ENCODE peak calls at places on chromosomes 1 and 21, in five cellular contexts. E is choroid plexus epithelial cell, M is GM20000, V is right atrium auricular region, L is cardiac fibroblast. D is an unnamed sample.

GRCh38 chr1:229897540-229897939 is 169.5 kb upstream of the GALNT2 start:
- DNase-seq in E (no peak), M (no peak), V (no peak), L (no peak), D (no peak)

GRCh38 chr1:221782970-221783369 is 41.1 kb upstream of the DUSP10 start:
- DNase-seq in E (no peak), M (no peak), V (no peak), L (no peak), D (no peak)

GRCh38 chr1:169550294-169550693 is 36.0 kb downstream of the F5 start:
- DNase-seq in E (peak), M (peak), V (no peak), L (peak), D (peak)

GRCh38 chr21:34971656-34972055 is 77.4 kb downstream of the RUNX1 start:
- DNase-seq in E (no peak), M (no peak), V (no peak), L (no peak), D (no peak)

GRCh38 chr1:98991127-98992003 is 13.3 kb downstream of the PLPPR5 start:
- DNase-seq in E (peak), M (no peak), V (no peak), L (peak), D (peak)

GRCh38 chr21:34919406-34919805 is 129.7 kb downstream of the RUNX1 start:
- DNase-seq in E (no peak), M (no peak), V (no peak), L (no peak), D (no peak)

GRCh38 chr1:11731719-11732283 is 4.1 kb upstream of the AGTRAP start:
- DNase-seq in E (peak), M (no peak), V (peak), L (peak), D (no peak)

GRCh38 chr1:116824631-116825399 is 70.6 kb downstream of the CD2 start:
- DNase-seq in E (no peak), M (no peak), V (no peak), L (peak), D (no peak)

GRCh38 chr1:182175340-182176068 is 114.0 kb upstream of the ZNF648 start:
- DNase-seq in E (no peak), M (no peak), V (peak), L (no peak), D (no peak)

GRCh38 chr1:46455951-46456350 is 33.7 kb upstream of the DMBX1 start:
- DNase-seq in E (no peak), M (no peak), V (no peak), L (no peak), D (no peak)

GRCh38 chr1:60483471-60483870 is 409.9 kb upstream of the C1orf87 start:
- DNase-seq in E (no peak), M (no peak), V (no peak), L (no peak), D (no peak)

GRCh38 chr21:42570362-42570761 is 56.7 kb downstream of the SLC37A1 start:
- DNase-seq in E (no peak), M (no peak), V (no peak), L (no peak), D (no peak)

GRCh38 chr1:204417231-204417997 is 5.8 kb upstream of the PPP1R15B start:
- DNase-seq in E (peak), M (no peak), V (peak), L (peak), D (peak)

GRCh38 chr1:28954126-28954525 is 39.8 kb downstream of the EPB41 start:
- DNase-seq in E (no peak), M (no peak), V (no peak), L (no peak), D (no peak)

GRCh38 chr21:44911384-44912157 is 9.1 kb downstream of the ITGB2 start:
- DNase-seq in E (no peak), M (peak), V (peak), L (no peak), D (no peak)

GRCh38 chr1:168285419-168285790 is 4.7 kb downstream of the TBX19 start:
- DNase-seq in E (no peak), M (no peak), V (no peak), L (no peak), D (no peak)

GRCh38 chr1:160374701-160375443 is 8.0 kb downstream of the NHLH1 start:
- DNase-seq in E (no peak), M (no peak), V (peak), L (no peak), D (no peak)

GRCh38 chr1:38018864-38019343 is 6.4 kb downstream of the UTP11 start:
- DNase-seq in E (peak), M (peak), V (no peak), L (peak), D (no peak)

GRCh38 chr1:70227439-70227838 is 6.3 kb downstream of the SRSF11 start:
- DNase-seq in E (peak), M (peak), V (no peak), L (no peak), D (no peak)

DNA sequence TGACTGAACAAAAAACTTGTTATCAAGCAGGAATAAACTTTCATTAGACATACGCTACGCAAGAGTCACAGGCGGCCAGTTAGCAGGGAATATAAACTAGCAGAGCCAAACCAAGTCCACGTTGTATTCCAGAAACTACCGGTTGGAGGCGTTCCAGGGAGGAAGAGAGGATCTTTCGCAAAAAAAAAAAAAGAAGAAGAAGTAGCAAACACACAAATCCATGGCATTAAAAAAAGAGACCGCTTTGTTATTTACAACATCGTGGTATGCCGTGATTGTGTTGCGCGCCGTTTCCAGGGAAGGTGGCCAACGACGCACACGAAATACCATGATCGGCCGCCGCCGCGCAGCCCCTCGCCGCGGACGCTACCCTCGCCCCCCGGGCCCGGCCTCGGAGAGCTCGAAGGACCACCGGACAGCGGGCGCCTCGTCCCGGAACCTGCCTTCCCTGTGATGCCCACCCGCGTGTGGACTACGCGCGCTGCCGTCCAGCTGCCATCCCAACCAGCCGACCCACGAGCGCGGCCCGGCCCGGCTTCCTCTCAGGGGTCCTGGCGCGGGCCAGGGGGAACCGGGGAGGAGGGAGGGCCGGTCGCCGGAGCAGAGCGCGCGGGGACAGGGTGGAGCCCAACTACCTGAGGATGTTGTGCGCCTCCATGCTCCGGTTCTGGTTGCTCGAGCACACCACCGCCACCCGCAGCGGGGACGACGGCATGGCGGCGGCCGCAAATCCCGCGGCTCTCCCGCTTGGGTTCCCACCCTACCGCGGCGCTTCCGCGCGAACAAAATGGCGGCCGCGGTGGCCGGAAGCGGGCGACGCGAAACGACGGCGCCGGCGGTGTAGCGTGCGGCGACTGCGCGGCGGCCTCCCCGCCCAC is 581 bp downstream of the SSU72 start:
- DNase-seq in E (peak), M (peak), V (no peak), L (peak), D (no peak)
- TF ChIP-seq CTCF in E (peak), M (no peak), V (no peak), L (peak), D (peak)

GRCh38 chr1:104785575-104786187 is 1036.0 kb downstream of the AMY1C start:
- DNase-seq in E (no peak), M (no peak), V (no peak), L (no peak), D (no peak)

DNA sequence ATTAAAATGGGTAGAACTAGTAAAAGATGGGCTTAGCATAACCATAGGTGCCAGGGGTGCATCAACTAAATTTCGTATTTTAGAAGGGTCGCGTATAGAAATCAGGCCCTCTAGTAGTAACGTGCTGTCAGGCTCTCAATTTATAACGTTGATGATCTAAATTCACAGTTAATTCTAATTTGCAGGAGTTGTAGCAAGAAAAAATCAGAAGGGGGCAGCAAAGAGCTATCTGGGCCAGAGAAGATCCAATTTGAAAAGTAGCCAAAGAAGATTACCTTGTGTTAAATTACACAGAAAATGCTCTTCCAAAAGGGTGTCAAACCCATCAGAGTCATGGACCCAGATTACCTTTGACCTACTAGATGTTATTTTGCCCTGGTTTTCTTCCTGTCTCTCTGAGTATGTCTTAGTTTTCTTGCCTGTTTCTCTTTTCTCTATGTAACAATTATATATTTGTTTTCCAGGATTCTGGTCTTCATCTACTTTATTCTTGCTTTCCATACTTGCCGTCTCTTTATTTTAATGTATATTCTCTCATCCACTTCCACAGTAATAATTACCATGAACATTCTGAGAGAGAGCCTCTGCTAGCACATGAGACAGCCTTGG is 1030.9 kb downstream of the AMY1C start:
- DNase-seq in E (peak), M (peak), V (no peak), L (peak), D (no peak)
- TF ChIP-seq CTCF in E (peak), M (peak), V (peak), L (peak), D (peak)

DNA sequence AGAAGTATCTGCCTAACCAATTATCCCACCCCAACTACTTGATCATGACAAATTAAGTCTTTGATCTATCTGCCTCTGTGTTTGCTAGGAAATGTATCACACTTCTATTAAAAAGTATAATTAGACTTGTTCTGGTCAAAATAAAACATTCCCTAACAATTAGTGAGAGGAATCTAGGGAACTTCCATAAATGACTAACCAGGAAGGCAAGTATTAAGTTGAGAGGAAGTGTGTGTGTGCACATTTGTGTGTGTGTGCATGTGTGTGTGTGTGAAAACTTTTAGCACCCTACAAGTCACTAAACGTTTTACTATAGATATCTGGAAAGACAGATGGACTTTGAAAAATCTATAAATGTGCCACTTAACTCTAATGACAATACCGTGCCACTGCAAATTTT is 566.9 kb downstream of the PTPRC start:
- DNase-seq in E (no peak), M (no peak), V (no peak), L (peak), D (no peak)
- TF ChIP-seq CTCF in E (no peak), M (no peak), V (no peak), L (no peak), D (no peak)

DNA sequence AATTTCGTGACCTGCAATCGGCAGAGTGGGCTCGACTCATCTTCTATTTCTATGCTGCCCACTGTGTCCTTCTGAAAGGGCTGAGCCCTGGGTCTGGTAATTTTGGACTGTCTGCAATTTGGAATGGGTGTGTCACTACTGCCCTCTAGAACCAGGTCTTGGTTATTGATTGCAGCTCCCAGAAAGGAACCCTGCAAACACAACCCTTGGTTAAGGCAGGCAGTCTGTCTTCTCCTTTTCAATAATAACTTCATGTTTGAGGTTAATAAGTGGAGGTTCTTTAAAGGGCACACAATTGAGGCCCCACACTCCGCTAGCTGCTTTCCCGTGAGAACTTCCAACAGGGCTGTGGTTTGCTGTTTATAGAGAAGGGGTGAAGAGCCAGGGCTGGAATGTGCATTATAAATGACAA is 79.9 kb upstream of the LYST start:
- DNase-seq in E (peak), M (peak), V (no peak), L (peak), D (no peak)
- TF ChIP-seq CTCF in E (peak), M (no peak), V (peak), L (peak), D (peak)

DNA sequence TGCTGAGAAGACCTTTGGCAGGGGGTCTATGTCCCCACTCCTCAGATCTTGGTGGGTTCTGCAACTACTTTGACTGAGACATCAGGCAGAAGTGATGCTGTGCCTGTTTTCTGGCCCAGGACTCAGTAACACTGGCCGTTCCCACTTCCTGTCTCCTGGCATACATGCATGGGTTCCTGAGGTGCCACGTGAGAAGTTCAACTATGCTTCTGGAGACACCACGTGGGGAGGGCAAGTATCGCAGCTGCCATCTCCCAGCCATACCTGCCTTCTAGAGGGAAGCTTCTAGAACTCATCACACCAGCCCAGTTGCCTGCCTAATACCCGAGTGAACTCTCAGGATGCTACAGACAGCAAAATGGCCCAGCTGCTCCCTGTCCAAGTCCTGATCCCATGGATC is 65.8 kb downstream of the TRABD2B start:
- DNase-seq in E (peak), M (no peak), V (no peak), L (no peak), D (no peak)
- TF ChIP-seq CTCF in E (peak), M (no peak), V (peak), L (no peak), D (no peak)

GRCh38 chr1:153658400-153659174 is at the start of gene SNAPIN:
- DNase-seq in E (peak), M (peak), V (peak), L (peak), D (peak)
- TF ChIP-seq CTCF in E (peak), M (no peak), V (peak), L (no peak), D (peak)

D was measured in AG09319.